ENCODE peak calls at places on chromosomes 11 and 22, in eight cellular contexts. I is ovary, T is heart left ventricle, Y is vagina, Z is right lobe of liver, M is prostate gland, J is sigmoid colon, X is A549. K is an unnamed sample.
A peak's percentile ranks its signal among the peaks of the same experiment; 100 is the strongest.

GRCh38 chr11:69968407-69969347 is 109.4 kb upstream of the ANO1 start:
- DNase-seq in X (no peak), Z (peak; percentile 59), M (no peak), T (no peak), Y (no peak), J (no peak), I (peak; percentile 46), K (no peak)

GRCh38 chr22:26681395-26681821 is 24.0 kb downstream of the MIAT start:
- DNase-seq in Z (no peak), T (no peak), J (no peak), I (no peak), Y (no peak), X (no peak), M (no peak), K (no peak)

GRCh38 chr22:31363885-31364284 is 17.7 kb upstream of the PATZ1 start:
- DNase-seq in M (no peak), T (no peak), X (no peak), I (no peak), J (no peak), Z (no peak), Y (no peak), K (no peak)

GRCh38 chr11:69971741-69972140 is 106.4 kb upstream of the ANO1 start:
- DNase-seq in I (no peak), J (no peak), Z (no peak), M (no peak), Y (no peak), T (no peak), X (no peak), K (no peak)

GRCh38 chr11:68956142-68956541 is 24.6 kb downstream of the MRGPRD start:
- DNase-seq in I (peak; percentile 50), X (no peak), J (peak; percentile 69), T (no peak), M (no peak), Y (no peak), Z (no peak), K (no peak)

GRCh38 chr11:70471254-70471653 is 72.9 kb downstream of the CTTN start:
- DNase-seq in X (peak; percentile 51), Y (no peak), T (no peak), I (no peak), Z (no peak), J (peak; percentile 47), M (no peak), K (no peak)

GRCh38 chr11:61777234-61778090 is 14.9 kb downstream of the TMEM258 start:
- DNase-seq in Y (no peak), J (no peak), M (no peak), I (peak; percentile 95), T (peak; percentile 54), X (no peak), Z (peak; percentile 44), K (peak; percentile 53)

GRCh38 chr11:34891611-34892010 is 24.6 kb downstream of the APIP start:
- DNase-seq in Y (no peak), Z (no peak), M (no peak), I (no peak), T (no peak), X (no peak), J (no peak), K (no peak)

GRCh38 chr11:13277719-13278619 is at the start of gene BMAL1:
- DNase-seq in M (peak; percentile 30), Y (no peak), J (peak; percentile 80), I (peak; percentile 76), Z (peak; percentile 78), T (peak; percentile 46), X (no peak), K (peak; percentile 69)

GRCh38 chr11:1466784-1467183 is 19.8 kb downstream of the MOB2 start:
- DNase-seq in I (no peak), M (no peak), X (no peak), Z (no peak), J (no peak), Y (no peak), T (no peak), K (no peak)

GRCh38 chr22:25845985-25846745 is 104.2 kb downstream of the MYO18B start:
- DNase-seq in X (no peak), I (no peak), Y (no peak), J (no peak), Z (no peak), M (no peak), T (no peak), K (no peak)

GRCh38 chr11:61507962-61508824 is at the start of gene LRRC10B:
- DNase-seq in T (no peak), Y (no peak), X (peak; percentile 36), M (no peak), Z (no peak), J (no peak), I (no peak), K (peak; percentile 85)

GRCh38 chr11:2740275-2740940 is 40.6 kb upstream of the KCNQ1OT1 start:
- DNase-seq in J (no peak), T (no peak), I (peak; percentile 37), M (no peak), Z (no peak), Y (no peak), X (no peak), K (no peak)

GRCh38 chr11:33899383-33900037 is 7.6 kb upstream of the LMO2 start:
- DNase-seq in J (peak; percentile 92), X (peak; percentile 31), M (peak; percentile 65), T (peak; percentile 85), Z (peak; percentile 67), I (peak; percentile 55), Y (no peak), K (peak; percentile 52)

GRCh38 chr11:87604350-87604749 is 566.6 kb downstream of the TMEM135 start:
- DNase-seq in Z (no peak), X (no peak), J (no peak), T (no peak), Y (no peak), I (no peak), M (no peak), K (no peak)

GRCh38 chr11:18743365-18743764 is 17.4 kb upstream of the IGSF22 start:
- DNase-seq in Y (no peak), X (no peak), M (no peak), Z (no peak), I (no peak), T (no peak), J (no peak), K (no peak)

GRCh38 chr11:126384053-126384335 is 28.5 kb downstream of the ST3GAL4 start:
- DNase-seq in Y (no peak), X (no peak), M (no peak), J (no peak), I (peak; percentile 28), T (no peak), Z (no peak), K (no peak)
- TF ChIP-seq CTCF in Y (no peak), X (no peak), M (no peak), J (no peak), I (no peak), T (no peak), Z (no peak), K (no peak)

GRCh38 chr11:114438303-114438702 is 964 bp upstream of the REXO2 start:
- DNase-seq in Y (no peak), X (no peak), Z (no peak), M (no peak), T (no peak), J (no peak), I (no peak), K (no peak)

GRCh38 chr11:114439229-114440120 is at the start of gene REXO2:
- DNase-seq in M (peak; percentile 98), I (peak; percentile 97), Y (no peak), J (peak; percentile 98), X (peak; percentile 93), T (peak; percentile 95), Z (peak; percentile 97), K (peak; percentile 97)

GRCh38 chr11:114440971-114441810 is 1.9 kb downstream of the REXO2 start:
- DNase-seq in J (no peak), X (no peak), M (peak; percentile 17), Y (no peak), Z (no peak), T (no peak), I (no peak), K (no peak)

GRCh38 chr11:114441921-114442320 is 2.7 kb downstream of the REXO2 start:
- DNase-seq in Z (no peak), T (no peak), X (no peak), I (no peak), J (no peak), Y (no peak), M (no peak), K (no peak)

DNA sequence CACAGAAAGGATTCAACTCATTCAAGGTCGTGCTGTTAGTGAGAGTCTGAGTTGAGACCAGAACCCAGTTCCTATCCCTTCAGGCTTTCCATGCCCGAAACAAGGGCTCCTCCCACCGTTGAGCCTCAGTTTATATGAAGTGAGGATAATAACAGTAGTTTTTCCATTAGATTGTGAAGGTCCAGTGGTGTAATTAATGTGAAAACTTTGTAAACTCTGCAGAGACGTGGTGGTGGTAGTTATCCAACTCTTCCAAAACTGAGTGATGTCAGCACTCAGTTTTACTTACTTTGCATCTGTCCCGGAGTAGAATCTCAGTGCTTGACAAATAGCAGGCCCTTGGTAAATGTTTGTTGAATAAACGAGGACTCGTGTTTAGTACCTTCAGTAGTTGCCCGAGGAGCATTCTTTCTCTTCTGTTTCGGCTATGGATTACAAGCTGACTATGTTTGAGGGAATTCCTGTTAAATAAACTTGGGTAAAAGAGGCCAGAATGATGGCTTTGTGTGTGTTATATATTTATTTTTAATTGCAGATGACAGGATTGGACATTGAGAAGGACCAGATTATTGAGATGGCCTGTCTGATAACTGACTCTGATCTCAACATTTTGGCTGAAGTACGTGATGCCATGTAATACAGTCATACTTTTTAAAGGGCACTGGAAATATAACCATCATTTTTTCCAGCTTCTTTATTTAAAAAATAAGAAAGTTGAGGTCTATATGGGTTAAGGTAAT is 1.0 kb downstream of the REXO2 start:
- DNase-seq in I (no peak), Y (no peak), X (no peak), T (no peak), J (no peak), Z (no peak), M (no peak), K (no peak)
- H3K27ac ChIP-seq in I (peak overlapping the region; percentile 69), Y (peak overlapping the region; percentile 87), X (peak overlapping the region; percentile 86), T (peak overlapping the region; percentile 92), J (peak overlapping the region; percentile 85), Z (peak overlapping the region; percentile 87), M (peak overlapping the region; percentile 85), K (peak overlapping the region; percentile 95)

GRCh38 chr11:108135845-108136599 is 14.7 kb downstream of the ACAT1 start:
- DNase-seq in X (peak; percentile 8), M (no peak), Z (no peak), T (no peak), J (no peak), I (no peak), Y (no peak), K (no peak)
- TF ChIP-seq POLR2A in X (no peak), M (no peak), Z (no peak), T (no peak), J (no peak), I (no peak), Y (no peak), K (no peak)

DNA sequence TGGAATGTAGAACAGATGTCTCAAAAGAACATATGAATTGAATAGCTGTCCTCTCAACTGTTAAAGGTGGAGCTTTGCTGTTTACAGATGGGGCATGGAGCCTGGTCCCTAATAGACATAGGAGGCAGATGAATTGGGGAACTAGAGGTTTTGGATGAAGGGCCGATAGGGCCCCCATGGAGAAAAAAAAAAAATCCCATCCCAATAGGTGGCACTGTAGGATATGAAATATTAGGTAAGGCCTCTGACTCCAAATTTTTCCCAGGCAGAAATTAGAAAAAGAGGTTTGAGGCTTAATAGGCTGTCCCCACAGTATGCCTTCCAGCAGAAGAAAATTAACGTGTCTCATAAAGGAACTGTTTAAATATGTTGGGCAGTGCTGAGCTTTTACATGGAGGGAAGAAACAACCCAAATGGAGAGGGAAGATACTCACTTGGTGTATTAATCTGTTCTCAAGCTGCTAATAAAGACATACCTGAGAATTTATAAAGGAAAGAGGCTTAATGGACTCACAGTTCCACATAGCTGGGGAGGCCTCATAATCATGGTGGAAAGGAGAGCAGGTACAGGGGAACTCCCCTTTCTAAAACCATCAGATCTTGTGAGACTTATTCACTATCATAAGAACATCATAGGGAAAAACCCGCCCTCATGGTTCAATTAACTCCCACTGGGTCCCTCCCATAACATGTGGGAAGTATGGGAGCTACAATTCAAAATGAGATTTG is 30.1 kb upstream of the TMEM45B start:
- DNase-seq in Z (no peak), I (no peak), J (no peak), M (no peak), X (peak; percentile 8), Y (no peak), T (no peak), K (no peak)
- TF ChIP-seq CTCF in Z (peak; percentile 32), I (no peak), J (no peak), M (peak; percentile 35), X (peak; percentile 55), Y (no peak), T (no peak), K (no peak)